ENCODE peak calls at places on chromosomes 6 and 20, in four cellular contexts. I, K, U and B are unnamed samples.

GRCh38 chr20:60481051-60481741 is 523.0 kb downstream of the CDH26 start:
- DNase-seq in I (no peak), K (no peak), U (no peak), B (no peak)

GRCh38 chr20:3784863-3785239 is 1.7 kb downstream of the CENPB start:
- DNase-seq in I (no peak), K (no peak), U (no peak), B (no peak)

GRCh38 chr20:44745560-44746366 is at the start of gene KCNK15:
- DNase-seq in I (no peak), K (peak; percentile 74), U (peak; percentile 66), B (no peak)

GRCh38 chr6:30688569-30688968 is 2.1 kb upstream of the PPP1R18 start:
- DNase-seq in I (no peak), K (no peak), U (no peak), B (no peak)

GRCh38 chr20:61719691-61720347 is 345.9 kb downstream of the TAF4 start:
- DNase-seq in I (no peak), K (no peak), U (no peak), B (no peak)

GRCh38 chr20:63709149-63709527 is 1.3 kb downstream of the ZGPAT start:
- DNase-seq in I (no peak), K (no peak), U (no peak), B (no peak)

GRCh38 chr6:89154131-89154530 is 8.3 kb downstream of the PM20D2 start:
- DNase-seq in I (no peak), K (no peak), U (no peak), B (no peak)

GRCh38 chr6:82040405-82041221 is 206.9 kb downstream of the IBTK start:
- DNase-seq in I (peak; percentile 60), K (no peak), U (peak; percentile 32), B (no peak)

GRCh38 chr6:134544737-134545136 is 226.8 kb upstream of the SGK1 start:
- DNase-seq in I (no peak), K (no peak), U (no peak), B (no peak)

GRCh38 chr6:46011241-46012085 is 4.2 kb downstream of the CLIC5 start:
- DNase-seq in I (no peak), K (no peak), U (no peak), B (no peak)

GRCh38 chr6:46014511-46015118 is 1.0 kb downstream of the CLIC5 start:
- DNase-seq in I (no peak), K (no peak), U (no peak), B (no peak)

GRCh38 chr6:46014054-46014453 is 1.6 kb downstream of the CLIC5 start:
- DNase-seq in I (no peak), K (no peak), U (no peak), B (no peak)

GRCh38 chr6:46015119-46015968 is at the start of gene CLIC5:
- DNase-seq in I (no peak), K (peak; percentile 76), U (no peak), B (no peak)

GRCh38 chr6:46013639-46014038 is 2.0 kb downstream of the CLIC5 start:
- DNase-seq in I (no peak), K (no peak), U (no peak), B (no peak)
- H3K27me3 ChIP-seq in I (peaks cover 21% of the 10 kb centered on the region), K (peaks cover 11% of the 10 kb centered on the region), U (peaks cover 7% of the 10 kb centered on the region), B (peaks cover 40% of the 10 kb centered on the region)

DNA sequence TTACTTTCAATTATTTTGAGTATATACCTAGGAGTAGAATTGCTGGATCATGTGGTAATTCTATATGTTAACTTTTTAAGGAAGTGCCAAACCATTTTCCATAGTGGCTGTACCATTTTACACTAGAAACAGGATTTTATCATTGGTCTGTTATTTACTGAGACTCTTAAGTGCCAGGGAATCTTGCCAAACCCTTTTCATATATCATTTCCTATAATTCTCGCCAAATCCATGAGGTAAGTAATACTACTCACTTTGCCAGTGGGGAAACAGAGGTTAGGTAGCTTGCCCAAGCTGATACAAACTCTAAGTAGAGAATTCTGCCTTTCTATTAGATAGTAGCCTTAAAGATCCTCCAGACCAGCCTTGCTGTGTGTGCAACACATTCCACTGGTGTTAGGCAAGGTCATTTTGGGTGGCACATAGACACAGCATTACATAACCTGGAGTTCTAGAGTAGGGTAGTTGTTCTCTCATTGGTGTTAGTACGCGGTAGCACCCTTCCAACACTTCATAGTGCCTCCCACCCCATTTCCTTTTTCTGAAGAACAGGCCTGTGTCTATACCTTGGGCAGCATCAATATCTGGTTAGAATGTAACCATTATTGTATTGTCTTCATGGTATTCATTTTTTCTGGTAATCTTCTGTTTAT is 65.5 kb downstream of the ARID1B start:
- DNase-seq in I (no peak), K (no peak), U (no peak), B (no peak)
- H3K27me3 ChIP-seq in I (no peaks in the 10 kb centered on the region), K (no peaks in the 10 kb centered on the region), U (no peaks in the 10 kb centered on the region), B (no peaks in the 10 kb centered on the region)

GRCh38 chr20:15653396-15654207 is 919.6 kb downstream of the KIF16B start:
- DNase-seq in I (no peak), K (no peak), U (no peak), B (no peak)
- H3K27me3 ChIP-seq in I (no peaks in the 10 kb centered on the region), K (no peaks in the 10 kb centered on the region), U (no peaks in the 10 kb centered on the region), B (no peaks in the 10 kb centered on the region)

GRCh38 chr6:5055118-5055517 is 30.0 kb upstream of the PPP1R3G start:
- DNase-seq in I (no peak), K (no peak), U (no peak), B (no peak)
- H3K27me3 ChIP-seq in I (no peaks in the 10 kb centered on the region), K (no peaks in the 10 kb centered on the region), U (no peaks in the 10 kb centered on the region), B (no peaks in the 10 kb centered on the region)

GRCh38 chr6:143993965-143994646 is 14.0 kb downstream of the PLAGL1 start:
- DNase-seq in I (no peak), K (no peak), U (no peak), B (no peak)
- H3K27me3 ChIP-seq in I (no peaks in the 10 kb centered on the region), K (no peaks in the 10 kb centered on the region), U (no peaks in the 10 kb centered on the region), B (no peaks in the 10 kb centered on the region)

GRCh38 chr20:1010659-1011058 is 8.5 kb upstream of the RSPO4 start:
- DNase-seq in I (no peak), K (no peak), U (no peak), B (no peak)
- H3K27me3 ChIP-seq in I (no peaks in the 10 kb centered on the region), K (no peaks in the 10 kb centered on the region), U (no peaks in the 10 kb centered on the region), B (peaks cover 4% of the 10 kb centered on the region)

DNA sequence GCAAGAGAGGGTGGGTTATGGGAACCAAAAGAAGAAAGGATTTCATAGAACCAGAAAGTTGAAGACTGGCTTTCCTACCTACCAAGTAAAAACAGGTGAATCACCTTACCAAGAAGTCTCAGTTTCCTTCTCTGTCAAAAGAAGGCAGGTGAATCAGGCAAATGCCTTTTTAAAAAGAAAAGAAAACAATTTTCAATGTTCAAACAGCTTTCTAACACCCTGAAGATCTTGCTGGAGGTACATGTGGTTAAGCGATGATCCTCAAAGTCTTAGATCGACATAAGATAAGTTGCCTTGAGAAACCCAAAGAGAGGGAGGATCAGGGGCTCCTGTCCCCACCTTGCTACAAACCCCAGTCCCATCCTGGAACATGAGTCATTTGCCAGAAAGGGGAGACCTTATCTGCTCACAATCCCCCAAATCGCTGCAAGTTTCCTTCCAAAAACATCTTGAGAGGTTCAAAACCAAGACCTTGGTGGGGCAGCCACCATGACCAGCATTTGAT is 71.6 kb downstream of the NFATC2 start:
- DNase-seq in I (no peak), K (no peak), U (no peak), B (no peak)
- H3K27me3 ChIP-seq in I (no peaks in the 10 kb centered on the region), K (no peaks in the 10 kb centered on the region), U (no peaks in the 10 kb centered on the region), B (no peaks in the 10 kb centered on the region)

DNA sequence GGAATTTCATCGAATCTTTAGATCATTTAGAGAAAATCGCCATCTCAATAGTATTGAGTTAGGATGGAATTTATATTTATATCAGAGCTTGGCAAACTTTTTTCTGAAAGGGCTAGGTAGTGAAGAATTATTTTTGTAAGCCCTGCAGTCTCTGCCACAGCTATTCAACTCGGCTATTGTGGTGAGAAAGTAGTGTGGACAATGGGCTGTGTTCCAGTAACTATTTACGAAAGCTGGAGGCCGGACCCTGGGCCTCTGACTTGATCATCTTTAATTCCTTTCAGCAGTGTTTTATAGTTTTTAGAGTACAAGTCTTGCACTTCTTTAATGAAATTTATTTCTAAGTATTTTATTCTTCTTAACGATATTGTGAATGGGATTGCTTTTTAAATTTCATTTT is 201.5 kb downstream of the FARS2 start:
- DNase-seq in I (no peak), K (no peak), U (no peak), B (no peak)
- H3K27me3 ChIP-seq in I (no peaks in the 10 kb centered on the region), K (no peaks in the 10 kb centered on the region), U (no peaks in the 10 kb centered on the region), B (no peaks in the 10 kb centered on the region)

GRCh38 chr20:36467076-36467999 is 74.0 kb upstream of the MYL9 start:
- DNase-seq in I (no peak), K (no peak), U (peak; percentile 33), B (no peak)
- H3K27me3 ChIP-seq in I (no peaks in the 10 kb centered on the region), K (no peaks in the 10 kb centered on the region), U (no peaks in the 10 kb centered on the region), B (no peaks in the 10 kb centered on the region)